ENCODE peak calls at places on chromosomes 16 and 17, in nine cellular contexts. Z is heart left ventricle, E is suprapubic skin, R is brain microvascular endothelial cell, G is heart right ventricle, W is tibial artery, N is ascending aorta, D is right cardiac atrium, C is breast epithelium. O is an unnamed sample.

GRCh38 chr16:2516391-2517240 is 2.9 kb downstream of the ATP6V0C start:
- DNase-seq in Z (peak; percentile 68), E (peak; percentile 82), D (no peak), W (no peak), C (no peak), R (no peak), G (peak; percentile 18), N (no peak), O (no peak)

GRCh38 chr16:88469615-88470395 is 16.7 kb downstream of the ZFPM1 start:
- DNase-seq in R (no peak), W (no peak), G (no peak), E (no peak), N (no peak), Z (no peak), D (no peak), C (no peak), O (no peak)

GRCh38 chr16:22878955-22879354 is 65.0 kb downstream of the HS3ST2 start:
- DNase-seq in W (no peak), C (no peak), D (no peak), G (no peak), E (no peak), N (no peak), R (no peak), Z (no peak), O (no peak)

GRCh38 chr17:56125830-56126819 is 27.1 kb upstream of the ANKFN1 start:
- DNase-seq in R (peak; percentile 11), N (no peak), W (peak; percentile 32), G (no peak), Z (no peak), E (no peak), C (no peak), D (no peak), O (no peak)

GRCh38 chr17:48852251-48852650 is 21.4 kb downstream of the CALCOCO2 start:
- DNase-seq in E (no peak), C (no peak), W (no peak), R (no peak), G (no peak), N (no peak), Z (no peak), D (no peak), O (no peak)

GRCh38 chr17:64024781-64025731 is 4.6 kb upstream of the ICAM2 start:
- DNase-seq in Z (no peak), G (no peak), E (peak; percentile 69), C (no peak), N (peak; percentile 65), D (no peak), R (no peak), W (no peak), O (no peak)

GRCh38 chr17:20089795-20090547 is 80.8 kb downstream of the SPECC1 start:
- DNase-seq in D (no peak), Z (no peak), E (no peak), C (no peak), N (no peak), W (no peak), G (no peak), R (no peak), O (no peak)

GRCh38 chr16:52861614-52862022 is 191.1 kb downstream of the CHD9NB start:
- DNase-seq in D (no peak), R (peak; percentile 6), N (no peak), Z (no peak), C (no peak), E (no peak), W (no peak), G (no peak), O (no peak)

GRCh38 chr17:48904428-48904827 is 3.8 kb upstream of the UBE2Z start:
- DNase-seq in N (no peak), W (no peak), D (no peak), G (no peak), Z (no peak), E (no peak), C (no peak), R (no peak), O (no peak)

GRCh38 chr16:68436581-68436980 is 11.7 kb downstream of the SMPD3 start:
- DNase-seq in R (no peak), N (no peak), E (no peak), Z (no peak), D (no peak), C (no peak), W (no peak), G (no peak), O (no peak)

DNA sequence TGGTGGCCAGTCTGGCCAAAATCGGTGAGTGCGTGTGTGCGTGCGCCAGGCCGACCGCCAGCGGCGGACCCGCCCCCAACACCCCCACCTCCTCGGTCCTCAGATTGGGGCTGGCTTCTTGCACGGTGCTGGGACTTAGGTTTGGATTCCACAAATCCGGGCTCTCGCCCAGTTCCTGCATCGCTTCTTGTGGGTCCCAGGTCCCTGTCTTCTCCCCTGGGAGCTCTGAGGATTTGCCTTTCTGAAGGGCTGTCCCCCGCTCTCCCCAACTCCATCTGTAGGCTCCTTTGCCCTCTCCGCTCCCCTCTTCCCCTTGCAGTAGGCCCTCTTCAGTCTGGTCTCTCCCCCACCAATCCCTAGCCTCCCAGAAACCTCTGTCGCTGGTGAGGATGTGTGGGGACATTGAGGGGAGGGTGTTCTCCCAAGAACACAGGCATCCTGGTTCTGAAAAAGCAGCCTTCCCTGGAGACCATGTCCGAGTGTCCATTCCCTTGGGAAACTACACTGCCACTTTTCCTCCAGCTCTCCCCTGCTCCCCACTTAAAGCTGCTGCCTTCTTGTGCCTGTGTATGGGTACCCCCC is 490 bp downstream of the SLC9A5 start:
- DNase-seq in Z (no peak), W (peak; percentile 17), E (no peak), N (no peak), C (no peak), R (no peak), D (no peak), G (no peak), O (no peak)
- H3K27ac ChIP-seq in Z (peak overlapping the region; percentile 99), W (no peak overlapping the region), E (no peak overlapping the region), N (no peak overlapping the region), C (no peak overlapping the region), R (no peak overlapping the region), D (no peak overlapping the region), G (no peak overlapping the region), O (no peak overlapping the region)

DNA sequence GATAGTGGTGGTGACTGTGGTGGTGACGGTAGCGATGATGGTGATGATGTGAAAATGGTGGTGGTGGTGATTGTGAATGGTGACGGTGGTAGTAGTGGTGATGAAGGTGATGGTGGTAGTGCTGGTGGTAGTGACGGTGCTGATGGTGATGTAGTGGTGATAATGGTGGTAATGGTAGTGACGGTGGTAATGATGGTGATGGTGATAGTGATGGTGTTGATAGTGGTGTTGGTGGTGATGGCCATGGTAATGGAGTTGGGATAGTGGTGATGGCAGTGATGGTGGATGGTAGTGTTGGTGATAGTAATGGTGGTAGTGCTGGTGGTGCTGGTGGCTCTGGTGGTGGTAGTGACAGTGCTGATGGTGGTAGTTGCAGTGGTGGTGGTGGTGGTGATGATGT is 14.7 kb upstream of the RBFOX1 start:
- DNase-seq in Z (no peak), R (no peak), D (no peak), N (no peak), W (no peak), G (no peak), C (no peak), E (no peak), O (no peak)
- H3K27ac ChIP-seq in Z (no peak overlapping the region), R (no peak overlapping the region), D (no peak overlapping the region), N (no peak overlapping the region), W (no peak overlapping the region), G (no peak overlapping the region), C (no peak overlapping the region), E (no peak overlapping the region), O (no peak overlapping the region)

GRCh38 chr16:9599415-9600110 is 508.1 kb downstream of the HAPSTR1 start:
- DNase-seq in E (no peak), W (no peak), Z (no peak), N (no peak), R (no peak), D (no peak), C (no peak), G (no peak), O (no peak)

GRCh38 chr16:9607512-9608230 is 516.2 kb downstream of the HAPSTR1 start:
- DNase-seq in Z (no peak), C (no peak), G (no peak), E (no peak), R (no peak), W (no peak), D (no peak), N (no peak), O (no peak)

GRCh38 chr16:9602201-9602600 is 510.8 kb downstream of the HAPSTR1 start:
- DNase-seq in C (no peak), G (no peak), E (no peak), D (no peak), R (no peak), Z (no peak), W (no peak), N (no peak), O (no peak)

GRCh38 chr16:9598731-9599083 is 507.3 kb downstream of the HAPSTR1 start:
- DNase-seq in N (no peak), D (no peak), G (no peak), Z (no peak), W (no peak), C (no peak), R (no peak), E (no peak), O (no peak)

DNA sequence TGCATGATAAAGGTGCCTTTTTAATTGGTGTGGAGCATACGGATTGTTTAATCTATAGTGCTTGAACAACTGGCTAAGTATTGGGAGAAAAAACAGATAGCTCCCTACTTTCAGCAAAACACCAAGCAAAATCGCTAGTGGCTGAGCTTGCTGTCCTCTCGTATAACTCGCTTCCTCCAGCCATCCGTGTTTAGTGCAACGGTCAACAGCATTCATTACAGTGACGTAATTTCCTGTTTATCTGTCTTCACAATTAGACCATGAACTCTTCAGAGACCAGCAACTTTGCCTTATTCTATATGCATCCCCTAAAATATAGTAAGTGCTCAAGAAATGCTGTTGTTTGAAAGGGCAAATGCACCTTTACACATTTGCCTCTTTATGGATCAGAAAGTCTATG is 511.9 kb downstream of the HAPSTR1 start:
- DNase-seq in W (no peak), G (no peak), R (no peak), E (no peak), D (no peak), C (no peak), Z (no peak), N (no peak), O (no peak)
- H3K27ac ChIP-seq in W (no peak overlapping the region), G (no peak overlapping the region), R (no peak overlapping the region), E (no peak overlapping the region), D (no peak overlapping the region), C (no peak overlapping the region), Z (no peak overlapping the region), N (no peak overlapping the region), O (no peak overlapping the region)

DNA sequence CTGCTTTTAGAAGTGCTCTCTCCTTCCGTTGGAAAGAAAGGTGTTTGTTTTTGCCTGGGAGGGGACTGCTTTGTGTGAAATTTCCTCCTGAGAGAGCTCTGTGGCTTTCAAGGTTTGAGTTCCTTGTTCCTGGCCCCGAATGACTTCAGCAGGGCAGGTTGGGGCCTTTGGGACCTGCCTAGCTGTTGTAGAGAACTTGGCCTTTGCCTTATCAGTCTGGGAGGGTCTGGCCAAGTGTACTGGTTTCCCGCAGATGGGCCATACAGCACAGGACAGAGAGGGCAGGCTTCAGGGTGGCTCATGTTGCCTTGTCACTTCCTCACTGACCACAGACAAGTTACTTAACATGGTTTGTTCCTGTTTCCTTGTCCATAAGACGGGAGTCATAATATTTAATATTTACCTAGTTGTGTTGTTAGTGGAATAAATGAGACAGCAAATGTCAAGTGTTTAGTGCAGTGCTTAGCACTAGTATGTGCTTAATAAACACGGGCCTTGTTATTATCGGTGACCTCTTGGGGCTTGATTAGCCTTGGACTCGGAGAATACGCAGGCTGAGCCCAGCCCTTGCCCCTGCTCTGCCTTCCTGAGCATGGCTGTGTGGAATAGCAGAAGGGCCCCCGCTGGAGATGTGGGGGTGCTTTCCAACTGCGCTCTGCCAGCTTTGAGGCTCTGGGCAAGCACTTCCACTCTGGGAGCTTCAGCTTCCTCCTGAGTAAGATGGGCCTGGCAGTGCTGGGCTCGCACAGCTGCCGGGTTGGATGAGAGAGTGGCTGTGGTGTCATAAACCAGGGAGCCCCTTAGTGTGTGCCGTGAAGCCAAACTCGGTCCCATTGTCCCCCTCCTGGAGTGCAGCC is 6.6 kb downstream of the PRSS8 start:
- DNase-seq in C (no peak), N (no peak), W (no peak), Z (no peak), G (no peak), D (peak; percentile 75), R (no peak), E (no peak), O (peak; percentile 20)
- H3K27ac ChIP-seq in C (peak overlapping the region; percentile 95), N (peak overlapping the region; percentile 65), W (no peak overlapping the region), Z (peak overlapping the region; percentile 75), G (peak overlapping the region; percentile 20), D (peak overlapping the region; percentile 57), R (no peak overlapping the region), E (peak overlapping the region; percentile 83), O (peak overlapping the region; percentile 77)

O was measured in caudate nucleus.